ENCODE peak calls at places on chromosomes 7 and 10, in eight cellular contexts. M, K, Y, Z, X, A, L and E are unnamed samples.
A peak's percentile ranks its signal among the peaks of the same experiment; 100 is the strongest.

GRCh38 chr7:83964318-83964717 is 230.3 kb downstream of the SEMA3A start:
- DNase-seq in M (no peak), K (no peak), Y (no peak), Z (no peak), X (no peak), A (no peak), L (no peak), E (no peak)

GRCh38 chr10:55470840-55471239 is 669.8 kb upstream of the PCDH15 start:
- DNase-seq in M (no peak), K (no peak), Y (no peak), Z (no peak), X (no peak), A (no peak), L (no peak), E (no peak)

GRCh38 chr10:132921086-132921485 is 21.3 kb downstream of the CFAP46 start:
- DNase-seq in M (no peak), K (no peak), Y (no peak), Z (no peak), X (no peak), A (no peak), L (no peak), E (no peak)

GRCh38 chr10:75466886-75467285 is 35.5 kb downstream of the LRMDA start:
- DNase-seq in M (no peak), K (no peak), Y (peak; percentile 50), Z (no peak), X (peak; percentile 49), A (no peak), L (no peak), E (no peak)

GRCh38 chr10:16562891-16563290 is 41.2 kb upstream of the C1QL3 start:
- DNase-seq in M (no peak), K (no peak), Y (no peak), Z (no peak), X (no peak), A (no peak), L (no peak), E (no peak)

GRCh38 chr10:97640868-97641811 is 669 bp downstream of the PI4K2A start:
- DNase-seq in M (peak; percentile 70), K (peak; percentile 72), Y (no peak), Z (peak; percentile 51), X (peak; percentile 22), A (peak; percentile 5), L (peak; percentile 31), E (peak; percentile 50)

GRCh38 chr10:16436758-16437539 is at the start of gene PTER:
- DNase-seq in M (peak; percentile 97), K (peak; percentile 99), Y (peak; percentile 85), Z (peak; percentile 97), X (peak; percentile 76), A (peak; percentile 96), L (peak; percentile 99), E (peak; percentile 64)

GRCh38 chr10:108911814-108912541 is 1011.3 kb downstream of the XPNPEP1 start:
- DNase-seq in M (peak; percentile 93), K (peak; percentile 79), Y (peak; percentile 82), Z (peak; percentile 57), X (peak; percentile 64), A (no peak), L (peak; percentile 47), E (peak; percentile 76)

GRCh38 chr10:75935650-75936400 is 504.4 kb downstream of the LRMDA start:
- DNase-seq in M (no peak), K (no peak), Y (no peak), Z (no peak), X (no peak), A (no peak), L (no peak), E (no peak)

GRCh38 chr7:94449151-94449725 is 54.5 kb downstream of the COL1A2 start:
- DNase-seq in M (peak; percentile 33), K (no peak), Y (peak; percentile 58), Z (peak; percentile 69), X (no peak), A (no peak), L (no peak), E (no peak)

GRCh38 chr7:156127166-156128134 is 315.2 kb upstream of the SHH start:
- DNase-seq in M (no peak), K (no peak), Y (no peak), Z (no peak), X (no peak), A (no peak), L (no peak), E (no peak)

GRCh38 chr7:99201027-99201426 is 6.9 kb downstream of the KPNA7 start:
- DNase-seq in M (no peak), K (no peak), Y (peak; percentile 94), Z (peak; percentile 60), X (peak; percentile 89), A (no peak), L (no peak), E (no peak)

GRCh38 chr10:48536916-48537890 is 67.7 kb downstream of the ARHGAP22 start:
- DNase-seq in M (no peak), K (no peak), Y (no peak), Z (no peak), X (no peak), A (no peak), L (no peak), E (no peak)

GRCh38 chr7:149642579-149642978 is 130.8 kb downstream of the ZNF467 start:
- DNase-seq in M (no peak), K (no peak), Y (no peak), Z (no peak), X (no peak), A (peak; percentile 14), L (no peak), E (no peak)

GRCh38 chr10:96987842-96988175 is 155.7 kb downstream of the LCOR start:
- DNase-seq in M (no peak), K (no peak), Y (no peak), Z (no peak), X (peak; percentile 38), A (no peak), L (no peak), E (no peak)

GRCh38 chr10:133150656-133151055 is 9.4 kb upstream of the KNDC1 start:
- DNase-seq in M (no peak), K (no peak), Y (no peak), Z (no peak), X (no peak), A (no peak), L (no peak), E (no peak)

GRCh38 chr10:128318868-128319267 is 192.6 kb upstream of the MKI67 start:
- DNase-seq in M (no peak), K (no peak), Y (no peak), Z (no peak), X (no peak), A (no peak), L (no peak), E (no peak)

GRCh38 chr7:136635755-136636154 is 232.7 kb upstream of the CHRM2 start:
- DNase-seq in M (no peak), K (no peak), Y (no peak), Z (no peak), X (no peak), A (no peak), L (no peak), E (no peak)

GRCh38 chr10:64733980-64734379 is 1212.8 kb downstream of the REEP3 start:
- DNase-seq in M (peak; percentile 54), K (no peak), Y (peak; percentile 86), Z (peak; percentile 20), X (no peak), A (no peak), L (peak; percentile 9), E (peak; percentile 43)
- TF ChIP-seq CTCF in M (peak; percentile 66), K (no peak), Y (peak; percentile 91), Z (peak; percentile 30), X (peak; percentile 32), A (no peak), L (peak; percentile 32), E (peak; percentile 73)

GRCh38 chr10:28293238-28294168 is 9.4 kb downstream of the MPP7 start:
- DNase-seq in M (no peak), K (no peak), Y (no peak), Z (no peak), X (peak; percentile 12), A (no peak), L (no peak), E (no peak)
- H3K4me1 ChIP-seq in M (peaks cover 24% of the 10 kb centered on the region), K (peaks cover 46% of the 10 kb centered on the region), Y (peaks cover 15% of the 10 kb centered on the region), Z (peaks cover 10% of the 10 kb centered on the region), X (peaks cover 10% of the 10 kb centered on the region), A (no peaks in the 10 kb centered on the region), L (peaks cover 23% of the 10 kb centered on the region), E (no peaks in the 10 kb centered on the region)

DNA sequence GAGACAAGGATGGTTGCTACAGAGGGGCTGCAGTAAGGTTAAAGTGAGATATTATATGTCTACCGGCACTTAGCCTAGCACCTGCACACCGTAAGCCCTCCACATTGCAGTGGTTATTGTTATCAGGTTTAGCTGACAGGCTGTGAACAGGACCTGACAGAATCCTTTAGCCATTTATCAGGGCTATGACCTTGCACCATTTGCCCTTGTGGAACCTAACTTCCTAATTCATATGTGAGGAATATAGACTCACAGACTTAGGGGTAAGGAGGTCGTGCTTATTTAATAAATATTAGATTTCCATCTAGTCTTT is 10.1 kb downstream of the NCOA4 start:
- DNase-seq in M (no peak), K (no peak), Y (no peak), Z (no peak), X (no peak), A (no peak), L (no peak), E (no peak)
- TF ChIP-seq CTCF in M (no peak), K (no peak), Y (no peak), Z (no peak), X (no peak), A (no peak), L (no peak), E (no peak)

GRCh38 chr10:93813507-93814465 is 56.0 kb downstream of the LGI1 start:
- DNase-seq in M (peak; percentile 68), K (no peak), Y (peak; percentile 71), Z (peak; percentile 48), X (peak; percentile 27), A (peak; percentile 16), L (peak; percentile 73), E (peak; percentile 77)

GRCh38 chr10:93816123-93816747 is 58.5 kb downstream of the LGI1 start:
- DNase-seq in M (peak; percentile 85), K (peak; percentile 63), Y (peak; percentile 71), Z (peak; percentile 72), X (peak; percentile 45), A (peak; percentile 51), L (peak; percentile 72), E (peak; percentile 72)

GRCh38 chr10:93812664-93813338 is 55.1 kb downstream of the LGI1 start:
- DNase-seq in M (no peak), K (no peak), Y (no peak), Z (no peak), X (no peak), A (no peak), L (no peak), E (no peak)

GRCh38 chr10:93818086-93818485 is 60.4 kb downstream of the LGI1 start:
- DNase-seq in M (no peak), K (no peak), Y (no peak), Z (no peak), X (no peak), A (no peak), L (no peak), E (peak; percentile 56)

DNA sequence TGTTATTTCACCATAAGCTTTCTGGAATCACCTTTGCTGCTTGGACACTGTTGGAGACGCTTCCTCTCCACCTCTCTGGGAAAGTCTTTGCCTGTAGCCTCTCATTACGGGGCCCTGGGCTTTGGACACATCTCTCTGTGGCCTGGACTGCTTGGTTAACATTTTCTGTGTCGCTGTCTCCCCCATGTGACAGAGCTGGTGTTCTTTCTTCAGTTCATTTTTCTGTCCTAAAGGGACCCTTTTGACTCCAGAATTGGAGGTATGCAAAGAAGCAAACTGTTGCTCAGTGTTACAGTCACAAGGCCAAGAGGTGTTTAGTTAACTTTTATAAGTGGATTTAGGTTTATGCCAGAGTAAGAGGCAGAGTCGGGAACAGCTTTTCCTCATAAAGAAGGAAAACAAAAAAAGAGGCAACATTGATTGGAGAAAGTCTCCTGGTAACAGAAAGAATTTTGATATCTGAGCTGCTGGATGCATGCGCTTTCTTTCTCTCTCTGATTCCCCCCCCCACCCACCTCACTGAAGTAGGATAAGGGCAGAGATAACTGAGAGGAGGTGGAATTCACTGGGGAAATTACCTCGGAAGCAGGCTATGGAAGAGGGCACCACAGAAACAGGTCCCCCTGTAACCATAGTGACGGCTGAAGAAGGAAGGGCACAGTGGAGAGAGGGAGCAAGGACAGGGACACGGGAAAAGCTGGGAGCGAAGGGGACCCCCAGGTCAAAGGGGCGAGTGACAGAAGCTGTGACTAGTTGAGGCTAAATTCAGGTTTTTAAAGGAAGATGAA is 57.8 kb downstream of the LGI1 start:
- DNase-seq in M (peak; percentile 74), K (no peak), Y (peak; percentile 12), Z (no peak), X (no peak), A (no peak), L (no peak), E (peak; percentile 48)
- H3K4me1 ChIP-seq in M (peaks cover 18% of the 10 kb centered on the region), K (no peaks in the 10 kb centered on the region), Y (peaks cover 10% of the 10 kb centered on the region), Z (peaks cover 5% of the 10 kb centered on the region), X (peaks cover 27% of the 10 kb centered on the region), A (no peaks in the 10 kb centered on the region), L (peaks cover 32% of the 10 kb centered on the region), E (no peaks in the 10 kb centered on the region)